ENCODE peak calls at places on chromosomes 7 and 10, in seven cellular contexts. Y is GM23338, A is fibroblast of lung, V is cardiac muscle cell, C is left ventricle myocardium inferior, Q is PC-9, W is psoas muscle. D is an unnamed sample.

GRCh38 chr7:11239311-11239710 is 265.6 kb downstream of the PHF14 start:
- DNase-seq in W (no peak), Y (no peak), V (no peak), Q (no peak), A (peak; percentile 55), C (no peak), D (no peak)

GRCh38 chr7:5709347-5709950 is 72.0 kb downstream of the RNF216 start:
- DNase-seq in Q (no peak), V (no peak), A (no peak), W (no peak), C (no peak), Y (no peak), D (no peak)

GRCh38 chr10:124370426-124370825 is 48.3 kb downstream of the OAT start:
- DNase-seq in Y (no peak), A (no peak), W (no peak), V (no peak), C (no peak), Q (no peak), D (no peak)

GRCh38 chr7:3649678-3650445 is 348.8 kb downstream of the SDK1 start:
- DNase-seq in C (no peak), Q (no peak), W (no peak), Y (no peak), A (peak; percentile 73), V (no peak), D (no peak)

GRCh38 chr10:22605168-22605567 is 109.2 kb downstream of the PIP4K2A start:
- DNase-seq in V (no peak), C (no peak), W (no peak), A (peak; percentile 58), Y (no peak), Q (no peak), D (no peak)

GRCh38 chr10:79308016-79308415 is 39.3 kb upstream of the PPIF start:
- DNase-seq in A (no peak), Y (no peak), V (no peak), C (peak; percentile 6), Q (no peak), W (no peak), D (no peak)

GRCh38 chr10:7853226-7853891 is 35.1 kb downstream of the TAF3 start:
- DNase-seq in Y (no peak), Q (no peak), W (no peak), A (no peak), V (no peak), C (no peak), D (no peak)

GRCh38 chr7:112204072-112204775 is 2.0 kb downstream of the DOCK4 start:
- DNase-seq in V (no peak), Q (no peak), Y (peak; percentile 38), C (no peak), A (peak; percentile 40), W (no peak), D (no peak)

GRCh38 chr7:83633516-83633915 is 15.4 kb downstream of the SEMA3E start:
- DNase-seq in C (no peak), A (no peak), Y (no peak), V (no peak), Q (no peak), W (no peak), D (no peak)

GRCh38 chr7:32518534-32519140 is 23.3 kb downstream of the AVL9 start:
- DNase-seq in A (peak; percentile 74), W (no peak), V (peak; percentile 56), Q (peak; percentile 64), C (no peak), Y (peak; percentile 94), D (no peak)

GRCh38 chr10:100808851-100809250 is 63.5 kb downstream of the PAX2 start:
- DNase-seq in Y (no peak), Q (no peak), A (no peak), V (no peak), W (no peak), C (no peak), D (no peak)

GRCh38 chr7:18521945-18522566 is 26.5 kb downstream of the HDAC9 start:
- DNase-seq in A (no peak), Y (no peak), Q (no peak), V (no peak), W (no peak), C (no peak), D (no peak)

GRCh38 chr10:92045641-92046106 is 122.1 kb downstream of the BTAF1 start:
- DNase-seq in Q (no peak), V (peak; percentile 27), A (no peak), W (no peak), C (no peak), Y (peak; percentile 79), D (no peak)

GRCh38 chr7:28346972-28347371 is 65.3 kb upstream of the CREB5 start:
- DNase-seq in Y (no peak), Q (peak; percentile 28), C (no peak), A (no peak), W (no peak), V (no peak), D (no peak)

GRCh38 chr7:156950381-156950858 is 908 bp downstream of the NOM1 start:
- DNase-seq in Y (no peak), Q (no peak), C (no peak), V (no peak), A (no peak), W (no peak), D (no peak)

GRCh38 chr7:45027774-45028114 is 27.7 kb downstream of the CCM2 start:
- DNase-seq in Y (no peak), A (no peak), V (no peak), C (no peak), W (no peak), Q (no peak), D (no peak)

GRCh38 chr10:21521910-21522533 is 3.5 kb downstream of the SKIDA1 start:
- DNase-seq in A (peak; percentile 40), Q (no peak), C (no peak), Y (no peak), W (no peak), V (no peak), D (no peak)

GRCh38 chr10:118343549-118343948 is 1.4 kb upstream of the FAM204A start:
- DNase-seq in W (no peak), V (no peak), A (no peak), Q (no peak), C (no peak), Y (no peak), D (no peak)

GRCh38 chr10:26481914-26482550 is 43.9 kb downstream of the APBB1IP start:
- DNase-seq in W (no peak), Y (no peak), A (no peak), V (no peak), Q (no peak), C (no peak), D (no peak)

DNA sequence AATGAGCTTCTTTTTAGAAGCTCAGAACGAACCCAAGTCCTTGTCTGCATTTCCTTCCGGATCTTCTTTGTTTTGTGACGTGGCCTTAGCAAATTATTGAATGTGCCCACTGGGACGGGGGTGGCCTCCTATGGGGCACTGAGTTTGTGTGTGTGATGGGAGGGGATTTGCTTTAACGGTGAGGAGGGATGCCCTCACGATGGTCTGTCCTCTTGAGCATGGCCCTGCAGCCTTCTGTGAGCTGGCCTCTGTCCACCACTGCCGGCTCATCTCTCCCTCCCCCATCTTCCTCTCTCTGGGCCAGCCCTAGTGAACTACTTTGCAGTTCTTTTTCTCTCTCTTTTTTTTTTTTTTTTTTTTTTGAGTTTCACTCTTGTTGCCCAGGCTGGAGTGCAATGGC is 62.9 kb upstream of the MKRN1 start:
- DNase-seq in W (peak; percentile 75), Q (no peak), A (peak; percentile 71), C (peak; percentile 62), V (no peak), Y (no peak), D (peak; percentile 64)
- H3K4me3 ChIP-seq in W (no peak overlapping the region), Q (peak overlapping the region; percentile 40), A (no peak overlapping the region), C (peak overlapping the region; percentile 21), V (no peak overlapping the region), Y (peak overlapping the region; percentile 39), D (no peak overlapping the region)

GRCh38 chr10:1401056-1401965 is 336.0 kb downstream of the ADARB2 start:
- DNase-seq in V (no peak), W (no peak), C (no peak), Y (no peak), Q (no peak), A (no peak), D (no peak)

GRCh38 chr10:1403508-1404230 is 333.7 kb downstream of the ADARB2 start:
- DNase-seq in W (no peak), C (no peak), A (no peak), Q (no peak), Y (peak; percentile 51), V (no peak), D (no peak)

GRCh38 chr10:1400129-1400865 is 337.0 kb downstream of the ADARB2 start:
- DNase-seq in V (no peak), C (no peak), Y (no peak), Q (no peak), A (no peak), W (no peak), D (no peak)

GRCh38 chr10:1402821-1403507 is 334.4 kb downstream of the ADARB2 start:
- DNase-seq in V (no peak), Q (no peak), W (no peak), C (no peak), Y (no peak), A (no peak), D (no peak)

DNA sequence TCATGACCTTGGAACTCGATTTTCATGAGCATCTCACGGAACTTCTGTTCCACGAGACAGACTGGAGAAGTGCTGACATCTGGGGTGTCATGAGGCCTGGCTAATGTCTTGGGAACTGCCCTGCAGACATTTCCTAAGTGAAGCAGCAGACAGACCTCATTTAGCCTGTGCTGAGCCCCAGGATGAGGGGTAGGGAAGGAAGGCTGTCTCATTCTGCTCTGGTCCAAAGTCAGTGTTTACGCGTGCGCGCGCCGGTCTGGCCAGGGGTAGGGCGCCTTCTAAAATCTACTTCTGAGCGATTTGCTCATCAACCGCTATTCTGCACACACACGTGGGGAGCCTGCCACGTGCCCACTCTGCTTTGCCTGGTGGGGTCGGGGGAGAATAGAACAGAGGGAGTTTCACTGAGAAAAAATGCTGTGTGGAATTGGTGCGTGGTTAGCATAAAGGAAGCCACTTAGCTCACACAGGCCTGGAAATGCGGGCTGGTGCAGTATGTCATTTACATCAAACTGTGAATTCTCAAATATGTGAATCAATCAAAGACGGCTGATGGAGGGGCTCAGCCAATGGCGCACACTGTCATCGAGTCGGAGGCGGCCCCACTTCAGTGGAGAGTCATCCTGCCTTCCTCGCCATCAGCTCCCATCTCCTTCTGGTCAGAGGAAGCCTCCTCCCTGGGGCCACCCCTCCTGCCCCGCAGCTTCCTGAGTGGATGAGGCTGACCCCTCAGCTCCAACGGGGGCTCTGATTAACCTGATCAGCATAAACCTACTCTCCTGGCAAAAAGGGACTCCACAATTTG is 335.1 kb downstream of the ADARB2 start:
- DNase-seq in W (no peak), Q (no peak), V (peak; percentile 73), C (no peak), Y (no peak), A (no peak), D (no peak)
- H3K27me3 ChIP-seq in W (no peaks in the 10 kb centered on the region), Q (peaks cover 83% of the 10 kb centered on the region), V (no peaks in the 10 kb centered on the region), C (peaks cover 88% of the 10 kb centered on the region), Y (no peaks in the 10 kb centered on the region), A (no peaks in the 10 kb centered on the region), D (no peaks in the 10 kb centered on the region)

DNA sequence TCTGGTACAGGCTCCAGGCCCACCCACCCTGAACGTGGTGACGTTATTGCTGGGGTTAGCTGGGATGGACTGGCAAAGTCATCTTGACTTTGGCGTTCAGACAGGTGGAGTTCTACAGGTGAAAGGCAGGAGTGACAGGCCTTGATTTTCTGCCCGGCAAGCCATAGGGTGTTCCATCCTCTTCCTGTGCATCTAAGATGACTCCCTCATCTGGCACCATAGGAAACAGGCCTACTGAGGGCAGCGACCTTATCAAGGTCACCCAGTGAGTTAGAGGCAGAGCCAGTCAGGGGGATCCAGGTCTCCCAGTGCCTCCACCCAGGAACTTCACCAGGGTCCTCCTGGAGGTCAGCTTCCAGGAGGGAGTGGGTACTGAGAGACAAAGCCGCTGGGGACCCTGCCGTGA is 41.6 kb downstream of the HK1 start:
- DNase-seq in A (no peak), Q (no peak), W (no peak), V (no peak), Y (no peak), C (no peak), D (no peak)
- H3K4me1 ChIP-seq in A (peaks cover 29% of the 10 kb centered on the region), Q (peaks cover 66% of the 10 kb centered on the region), W (peaks cover 50% of the 10 kb centered on the region), V (peaks cover 36% of the 10 kb centered on the region), Y (peaks cover 71% of the 10 kb centered on the region), C (peaks cover 76% of the 10 kb centered on the region), D (peaks cover 8% of the 10 kb centered on the region)

GRCh38 chr10:45463244-45464116 is 89.5 kb downstream of the ALOX5 start:
- DNase-seq in V (no peak), Y (no peak), C (peak; percentile 19), W (no peak), Q (no peak), A (no peak), D (no peak)
- H3K4me3 ChIP-seq in V (no peak overlapping the region), Y (no peak overlapping the region), C (no peak overlapping the region), W (no peak overlapping the region), Q (no peak overlapping the region), A (no peak overlapping the region), D (no peak overlapping the region)